ENCODE peak calls at places on chromosome 13, in seven cellular contexts. L is RWPE1, J is fibroblast of the aortic adventitia, X is upper lobe of right lung, N is IMR-90, K is H9, O is ovary. U is an unnamed sample.

GRCh38 chr13:50419896-50420295 is 404.7 kb downstream of the KCNRG start:
- DNase-seq in L (no peak), N (no peak), O (no peak), X (no peak), J (peak), K (no peak), U (no peak)

GRCh38 chr13:49466240-49466914 is 22.3 kb downstream of the SETDB2 start:
- DNase-seq in J (no peak), K (no peak), N (no peak), X (no peak), L (no peak), O (no peak), U (no peak)

GRCh38 chr13:51816604-51817254 is 12.8 kb upstream of the DHRS12 start:
- DNase-seq in K (no peak), X (no peak), L (peak), N (no peak), O (no peak), J (no peak), U (no peak)

GRCh38 chr13:22505489-22505888 is 675.3 kb upstream of the SGCG start:
- DNase-seq in L (no peak), O (no peak), K (no peak), N (no peak), X (no peak), J (peak), U (no peak)

GRCh38 chr13:108734676-108735075 is 105.3 kb downstream of the MYO16 start:
- DNase-seq in L (no peak), X (no peak), N (no peak), K (peak), O (no peak), J (no peak), U (no peak)

GRCh38 chr13:110133425-110134235 is 173.3 kb downstream of the COL4A1 start:
- DNase-seq in K (no peak), N (no peak), O (no peak), L (no peak), J (no peak), X (no peak), U (no peak)

GRCh38 chr13:36767276-36767675 is 51.7 kb upstream of the RFXAP start:
- DNase-seq in K (no peak), X (no peak), O (no peak), N (no peak), L (no peak), J (no peak), U (no peak)

GRCh38 chr13:65971541-65971940 is 1258.6 kb downstream of the PCDH9 start:
- DNase-seq in N (no peak), L (no peak), K (no peak), J (no peak), X (no peak), O (no peak), U (no peak)

GRCh38 chr13:98972627-98973026 is 5.2 kb downstream of the DOCK9 start:
- DNase-seq in X (no peak), N (peak), J (peak), O (no peak), K (no peak), L (peak), U (no peak)

GRCh38 chr13:93225610-93226009 is 997 bp upstream of the GPC6 start:
- DNase-seq in N (no peak), X (no peak), J (no peak), L (no peak), O (no peak), K (no peak), U (no peak)

GRCh38 chr13:48806522-48806921 is 152.8 kb downstream of the CYSLTR2 start:
- DNase-seq in J (no peak), N (peak), X (no peak), K (no peak), O (no peak), L (no peak), U (no peak)

GRCh38 chr13:24264976-24265375 is 44.4 kb upstream of the C1QTNF9 start:
- DNase-seq in L (no peak), X (peak), N (no peak), K (no peak), J (no peak), O (peak), U (no peak)

GRCh38 chr13:85286081-85286480 is 513.1 kb downstream of the SLITRK6 start:
- DNase-seq in K (no peak), O (no peak), N (peak), L (no peak), J (peak), X (no peak), U (no peak)

GRCh38 chr13:82118589-82118988 is 1763.7 kb downstream of the SLITRK1 start:
- DNase-seq in X (no peak), K (no peak), N (no peak), L (no peak), O (no peak), J (no peak), U (no peak)

GRCh38 chr13:102440259-102440936 is 38.5 kb upstream of the FGF14 start:
- DNase-seq in X (peak), J (no peak), O (no peak), K (no peak), N (no peak), L (peak), U (no peak)

GRCh38 chr13:111531505-111531904 is 211.1 kb downstream of the TEX29 start:
- DNase-seq in O (no peak), L (no peak), J (no peak), N (peak), K (no peak), X (no peak), U (no peak)

GRCh38 chr13:44218501-44219240 is 155.0 kb upstream of the SERP2 start:
- DNase-seq in X (peak), J (peak), L (no peak), O (peak), K (no peak), N (no peak), U (no peak)

GRCh38 chr13:45658586-45659235 is 43.2 kb upstream of the ERICH6B start:
- DNase-seq in N (peak), L (peak), X (no peak), K (no peak), O (no peak), J (peak), U (no peak)

GRCh38 chr13:114275309-114275708 is 6.1 kb upstream of the UPF3A start:
- DNase-seq in J (no peak), N (no peak), X (no peak), O (no peak), L (no peak), K (no peak), U (no peak)

GRCh38 chr13:73715910-73716257 is 418.3 kb downstream of the KLF12 start:
- DNase-seq in X (no peak), J (no peak), K (no peak), N (no peak), O (no peak), L (peak), U (no peak)

GRCh38 chr13:23637813-23638212 is 67.6 kb downstream of the TNFRSF19 start:
- DNase-seq in X (no peak), K (no peak), L (no peak), N (no peak), O (peak), J (no peak), U (peak)

GRCh38 chr13:60986301-60986700 is 429.3 kb downstream of the PCDH20 start:
- DNase-seq in K (no peak), J (no peak), L (peak), O (no peak), N (no peak), X (no peak), U (no peak)

DNA sequence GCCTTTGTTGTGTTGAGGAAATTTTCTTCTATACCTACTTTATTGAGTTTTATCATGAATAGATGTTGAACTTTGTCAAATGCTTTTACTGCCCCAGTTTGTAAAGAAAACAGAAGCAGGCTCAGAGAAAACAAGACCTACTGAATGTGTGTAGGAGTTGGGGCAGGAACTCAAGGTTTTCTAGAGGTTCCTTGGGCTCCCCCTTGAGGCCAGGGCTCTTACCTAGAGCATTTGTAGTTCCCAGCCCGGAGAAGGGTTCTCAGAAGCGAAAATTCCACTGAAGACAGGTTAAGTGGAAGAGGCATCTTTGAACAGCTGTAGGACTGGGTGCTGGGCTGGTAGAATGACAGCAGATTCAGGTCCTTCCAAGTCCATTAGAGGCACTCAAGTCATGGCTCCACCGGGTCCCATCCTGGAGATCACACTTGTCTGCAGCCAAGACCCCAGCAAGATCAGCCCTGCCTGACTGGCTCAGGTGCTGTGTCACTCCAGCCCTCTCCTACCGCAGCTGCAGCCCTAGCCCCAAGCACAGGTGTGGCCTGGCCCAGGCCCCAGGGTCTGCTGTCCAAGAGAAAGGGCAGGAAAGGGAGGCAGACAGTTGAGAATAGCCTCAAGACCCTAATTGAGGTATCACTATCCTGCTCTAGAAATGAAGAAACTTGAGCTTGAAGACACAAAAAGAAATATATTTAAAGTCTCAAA is 425.5 kb downstream of the PCDH20 start:
- DNase-seq in X (no peak), N (no peak), O (no peak), K (peak), J (no peak), L (no peak), U (no peak)
- TF ChIP-seq CTCF in X (no peak), N (no peak), O (no peak), K (peak), J (no peak), L (no peak), U (no peak)

DNA sequence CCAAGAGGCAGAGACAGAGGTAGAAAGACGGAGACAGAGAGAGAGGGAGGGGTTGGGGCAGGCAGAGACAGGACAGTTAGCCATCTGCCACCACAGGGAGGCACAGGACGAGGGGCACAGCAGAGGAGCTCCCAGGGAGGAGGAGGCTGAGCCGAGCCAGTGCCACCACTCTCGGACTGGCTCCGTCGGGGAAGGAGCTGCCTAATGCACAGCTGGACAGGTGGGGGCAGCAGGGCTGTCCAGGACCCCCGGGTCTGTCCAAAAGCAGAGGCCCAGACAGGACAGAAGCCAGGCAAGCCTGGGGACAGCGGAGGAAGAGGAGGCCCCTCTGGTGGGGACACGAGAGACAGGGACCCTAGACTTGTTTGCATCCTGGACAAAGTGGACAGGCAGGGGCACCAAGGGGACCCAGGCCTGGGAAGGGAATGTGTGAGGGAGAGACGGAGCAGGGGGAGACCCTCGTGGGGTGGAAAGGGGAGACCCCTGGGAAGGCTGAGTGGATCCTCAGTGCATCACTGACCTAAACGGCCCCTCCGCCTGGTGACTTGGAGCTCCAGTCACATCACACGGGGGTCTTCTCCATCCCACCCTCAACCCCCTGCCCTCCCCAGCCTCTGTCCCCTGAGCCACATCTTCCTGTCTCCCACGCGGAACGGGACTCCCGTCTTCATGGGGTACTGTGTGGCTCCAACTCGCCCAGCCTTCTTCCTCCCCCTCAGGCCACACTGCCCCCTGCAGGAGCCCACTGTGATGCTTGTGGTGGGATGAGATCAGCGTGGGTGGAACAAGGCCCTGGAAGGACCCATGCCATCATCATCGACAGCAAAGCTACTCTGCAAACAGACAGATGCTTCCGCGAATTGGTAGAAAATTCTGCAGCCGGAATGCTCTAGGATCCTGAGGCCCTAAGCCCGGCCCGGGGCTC is 889 bp downstream of the F10 start:
- DNase-seq in L (no peak), X (no peak), O (peak), K (peak), N (no peak), J (peak), U (peak)
- TF ChIP-seq CTCF in L (no peak), X (no peak), O (no peak), K (peak), N (peak), J (peak), U (no peak)

GRCh38 chr13:91144054-91144453 is 203.4 kb upstream of the MIR17HG start:
- DNase-seq in N (no peak), K (no peak), L (no peak), J (no peak), O (no peak), X (no peak), U (no peak)
- TF ChIP-seq CTCF in N (no peak), K (no peak), L (no peak), J (no peak), O (no peak), X (no peak), U (no peak)

GRCh38 chr13:83980322-83980721 is 98.0 kb upstream of the SLITRK1 start:
- DNase-seq in L (no peak), O (no peak), X (no peak), J (no peak), K (no peak), N (peak), U (no peak)

GRCh38 chr13:83975668-83976165 is 93.4 kb upstream of the SLITRK1 start:
- DNase-seq in K (no peak), J (no peak), O (no peak), N (no peak), L (no peak), X (no peak), U (no peak)
- TF ChIP-seq CTCF in K (no peak), J (no peak), O (no peak), N (no peak), L (no peak), X (no peak), U (no peak)

GRCh38 chr13:31236211-31236786 is 36.5 kb downstream of the B3GLCT start:
- DNase-seq in N (peak), K (no peak), L (peak), J (peak), X (no peak), O (no peak), U (no peak)
- TF ChIP-seq CTCF in N (peak), K (peak), L (peak), J (peak), X (peak), O (peak), U (peak)

GRCh38 chr13:100566543-100566942 is 22.0 kb downstream of the GGACT start:
- DNase-seq in J (no peak), O (no peak), X (no peak), N (peak), K (no peak), L (no peak), U (no peak)

GRCh38 chr13:100561599-100562204 is 26.9 kb downstream of the GGACT start:
- DNase-seq in J (no peak), L (no peak), X (peak), N (no peak), K (no peak), O (no peak), U (no peak)

GRCh38 chr13:100565291-100565690 is 23.3 kb downstream of the GGACT start:
- DNase-seq in L (no peak), X (no peak), K (no peak), J (no peak), O (no peak), N (no peak), U (no peak)

GRCh38 chr13:100563779-100564178 is 24.8 kb downstream of the GGACT start:
- DNase-seq in X (peak), J (no peak), O (no peak), K (no peak), N (no peak), L (no peak), U (no peak)

GRCh38 chr13:100564444-100565223 is 24.0 kb downstream of the GGACT start:
- DNase-seq in K (no peak), O (no peak), J (no peak), X (no peak), L (no peak), N (no peak), U (no peak)
- TF ChIP-seq CTCF in K (no peak), O (no peak), J (no peak), X (no peak), L (no peak), N (no peak), U (no peak)